ENCODE peak calls at places on chromosomes 3 and 15, in seven cellular contexts. B is HTR-8/SVneo; G is uterus; J is ELR; O is CD8-positive, alpha-beta memory T cell; U is WTC11; E is NCI-H748 treated with DMSO at 0.1 percent for 48 hours. Z is an unnamed sample.

GRCh38 chr3:107753494-107753893 is 230.7 kb downstream of the BBX start:
- DNase-seq in J (peak), G (peak), O (no peak), E (peak), B (no peak), U (peak), Z (no peak)

GRCh38 chr3:119305271-119305670 is 11.1 kb downstream of the ARHGAP31 start:
- DNase-seq in E (no peak), U (no peak), O (no peak), J (no peak), G (no peak), B (no peak), Z (no peak)

GRCh38 chr15:45653702-45654424 is 19.0 kb downstream of the SQOR start:
- DNase-seq in B (no peak), U (no peak), G (no peak), J (no peak), E (no peak), O (no peak), Z (no peak)

GRCh38 chr15:100920516-100921135 is 1.5 kb downstream of the LRRK1 start:
- DNase-seq in E (no peak), U (no peak), O (no peak), B (no peak), J (no peak), G (no peak), Z (no peak)

GRCh38 chr15:48939686-48940085 is 24.0 kb downstream of the SHC4 start:
- DNase-seq in B (peak), U (no peak), G (no peak), E (no peak), O (no peak), J (peak), Z (no peak)

GRCh38 chr3:85151555-85151954 is 192.8 kb downstream of the CADM2 start:
- DNase-seq in J (no peak), G (no peak), E (no peak), O (no peak), B (no peak), U (no peak), Z (no peak)

GRCh38 chr15:96237002-96237401 is 93.5 kb upstream of the NR2F2 start:
- DNase-seq in E (no peak), B (no peak), U (no peak), G (no peak), O (no peak), J (no peak), Z (no peak)

GRCh38 chr3:84108442-84108971 is 850.3 kb upstream of the CADM2 start:
- DNase-seq in B (peak), U (no peak), E (no peak), G (no peak), J (peak), O (no peak), Z (no peak)

GRCh38 chr3:16848007-16848406 is 36.7 kb upstream of the PLCL2 start:
- DNase-seq in J (no peak), U (no peak), E (no peak), G (no peak), B (no peak), O (no peak), Z (no peak)

GRCh38 chr15:57866149-57866736 is 159.7 kb downstream of the POLR2M start:
- DNase-seq in E (peak), G (peak), B (peak), U (peak), O (peak), J (peak), Z (peak)

GRCh38 chr3:32969656-32970055 is 18.2 kb downstream of the CCR4 start:
- DNase-seq in E (peak), O (no peak), B (no peak), U (no peak), J (peak), G (no peak), Z (no peak)

GRCh38 chr3:13506680-13507079 is 26.6 kb downstream of the HDAC11 start:
- DNase-seq in E (no peak), U (no peak), B (no peak), J (no peak), O (no peak), G (no peak), Z (no peak)

GRCh38 chr3:17782751-17783150 is 40.3 kb upstream of the TBC1D5 start:
- DNase-seq in O (no peak), B (no peak), J (no peak), E (no peak), U (no peak), G (no peak), Z (no peak)